ENCODE peak calls at places on chromosomes 16 and 17, in four cellular contexts. One of them, this sample, is unnamed.

GRCh38 chr16:29729116-29729521 is 16.7 kb downstream of the C16orf54 start:
- DNase-seq in progenitor cell of endocrine pancreas: no peak
- DNase-seq in osteoblast: peak
- DNase-seq in CD4-positive, alpha-beta T cell: no peak
- DNase-seq in this sample: peak

GRCh38 chr17:880074-880870 is 98.1 kb downstream of the MRM3 start:
- DNase-seq in progenitor cell of endocrine pancreas: no peak
- DNase-seq in osteoblast: peak
- DNase-seq in CD4-positive, alpha-beta T cell: no peak
- DNase-seq in this sample: no peak

GRCh38 chr16:47477680-47478079 is 16.5 kb downstream of the PHKB start:
- DNase-seq in progenitor cell of endocrine pancreas: no peak
- DNase-seq in osteoblast: peak
- DNase-seq in CD4-positive, alpha-beta T cell: no peak
- DNase-seq in this sample: no peak

GRCh38 chr17:4147751-4148310 is 4.8 kb downstream of the CYB5D2 start:
- DNase-seq in progenitor cell of endocrine pancreas: no peak
- DNase-seq in osteoblast: no peak
- DNase-seq in CD4-positive, alpha-beta T cell: no peak
- DNase-seq in this sample: no peak

GRCh38 chr17:66724581-66725341 is 110.2 kb upstream of the CACNG5 start:
- DNase-seq in progenitor cell of endocrine pancreas: no peak
- DNase-seq in osteoblast: peak
- DNase-seq in CD4-positive, alpha-beta T cell: no peak
- DNase-seq in this sample: no peak

GRCh38 chr16:57752581-57753447 is 17.2 kb downstream of the KATNB1 start:
- DNase-seq in progenitor cell of endocrine pancreas: no peak
- DNase-seq in osteoblast: no peak
- DNase-seq in CD4-positive, alpha-beta T cell: no peak
- DNase-seq in this sample: no peak

GRCh38 chr17:28878981-28879380 is 18.6 kb downstream of the FLOT2 start:
- DNase-seq in progenitor cell of endocrine pancreas: no peak
- DNase-seq in osteoblast: peak
- DNase-seq in CD4-positive, alpha-beta T cell: no peak
- DNase-seq in this sample: no peak

GRCh38 chr17:4229627-4230026 is 34.2 kb downstream of the ANKFY1 start:
- DNase-seq in progenitor cell of endocrine pancreas: no peak
- DNase-seq in osteoblast: peak
- DNase-seq in CD4-positive, alpha-beta T cell: no peak
- DNase-seq in this sample: no peak

GRCh38 chr16:2420035-2420434 is 9.2 kb upstream of the CCNF start:
- DNase-seq in progenitor cell of endocrine pancreas: no peak
- DNase-seq in osteoblast: no peak
- DNase-seq in CD4-positive, alpha-beta T cell: no peak
- DNase-seq in this sample: no peak

GRCh38 chr16:50802958-50803357 is 61.1 kb downstream of the CYLD start:
- DNase-seq in progenitor cell of endocrine pancreas: no peak
- DNase-seq in osteoblast: no peak
- DNase-seq in CD4-positive, alpha-beta T cell: no peak
- DNase-seq in this sample: no peak

GRCh38 chr16:49023095-49023494 is 258.5 kb downstream of the CBLN1 start:
- DNase-seq in progenitor cell of endocrine pancreas: no peak
- DNase-seq in osteoblast: no peak
- DNase-seq in CD4-positive, alpha-beta T cell: no peak
- DNase-seq in this sample: no peak

GRCh38 chr17:80063815-80064585 is 27.6 kb downstream of the CCDC40 start:
- DNase-seq in progenitor cell of endocrine pancreas: no peak
- DNase-seq in osteoblast: peak
- DNase-seq in CD4-positive, alpha-beta T cell: no peak
- DNase-seq in this sample: no peak

GRCh38 chr17:50668025-50668837 is 33.5 kb downstream of the ABCC3 start:
- DNase-seq in progenitor cell of endocrine pancreas: no peak
- DNase-seq in osteoblast: peak
- DNase-seq in CD4-positive, alpha-beta T cell: no peak
- DNase-seq in this sample: no peak

GRCh38 chr17:8606415-8606814 is 24.1 kb downstream of the MYH10 start:
- DNase-seq in progenitor cell of endocrine pancreas: no peak
- DNase-seq in osteoblast: no peak
- DNase-seq in CD4-positive, alpha-beta T cell: no peak
- DNase-seq in this sample: no peak

GRCh38 chr16:54447606-54448440 is 161.2 kb upstream of the IRX3 start:
- DNase-seq in progenitor cell of endocrine pancreas: no peak
- DNase-seq in osteoblast: peak
- DNase-seq in CD4-positive, alpha-beta T cell: no peak
- DNase-seq in this sample: no peak

GRCh38 chr17:74240637-74241036 is 27.3 kb downstream of the TTYH2 start:
- DNase-seq in progenitor cell of endocrine pancreas: no peak
- DNase-seq in osteoblast: no peak
- DNase-seq in CD4-positive, alpha-beta T cell: no peak
- DNase-seq in this sample: no peak

GRCh38 chr17:35089846-35090193 is 26.3 kb upstream of the RFFL start:
- DNase-seq in progenitor cell of endocrine pancreas: no peak
- DNase-seq in osteoblast: peak
- DNase-seq in CD4-positive, alpha-beta T cell: no peak
- DNase-seq in this sample: no peak

GRCh38 chr17:75318615-75319222 is 29.5 kb upstream of the SLC25A19 start:
- DNase-seq in progenitor cell of endocrine pancreas: no peak
- DNase-seq in osteoblast: peak
- DNase-seq in CD4-positive, alpha-beta T cell: no peak
- DNase-seq in this sample: no peak

GRCh38 chr16:56855201-56855600 is 9.8 kb upstream of the SLC12A3 start:
- DNase-seq in progenitor cell of endocrine pancreas: no peak
- DNase-seq in osteoblast: no peak
- DNase-seq in CD4-positive, alpha-beta T cell: no peak
- DNase-seq in this sample: no peak

GRCh38 chr16:13781579-13782338 is 138.2 kb upstream of the ERCC4 start:
- DNase-seq in progenitor cell of endocrine pancreas: no peak
- DNase-seq in osteoblast: no peak
- DNase-seq in CD4-positive, alpha-beta T cell: no peak
- DNase-seq in this sample: no peak

GRCh38 chr17:74833501-74834361 is 26.0 kb downstream of the GRIN2C start:
- DNase-seq in progenitor cell of endocrine pancreas: no peak
- DNase-seq in osteoblast: peak
- DNase-seq in CD4-positive, alpha-beta T cell: no peak
- DNase-seq in this sample: no peak

GRCh38 chr17:80442305-80442659 is 27.3 kb downstream of the ENDOV start:
- DNase-seq in progenitor cell of endocrine pancreas: no peak
- DNase-seq in osteoblast: no peak
- DNase-seq in CD4-positive, alpha-beta T cell: no peak
- DNase-seq in this sample: no peak

GRCh38 chr17:8119575-8120519 is 1.5 kb upstream of the ALOXE3 start:
- DNase-seq in progenitor cell of endocrine pancreas: peak
- DNase-seq in osteoblast: peak
- DNase-seq in CD4-positive, alpha-beta T cell: peak
- DNase-seq in this sample: no peak

GRCh38 chr17:35345926-35346771 is 27.3 kb downstream of the SLFN11 start:
- DNase-seq in progenitor cell of endocrine pancreas: no peak
- DNase-seq in osteoblast: peak
- DNase-seq in CD4-positive, alpha-beta T cell: no peak
- DNase-seq in this sample: no peak

GRCh38 chr17:17048106-17048505 is 5.8 kb downstream of the MPRIP start:
- DNase-seq in progenitor cell of endocrine pancreas: no peak
- DNase-seq in osteoblast: no peak
- DNase-seq in CD4-positive, alpha-beta T cell: no peak
- DNase-seq in this sample: no peak

GRCh38 chr17:58302919-58303551 is 22.3 kb upstream of the MPO start:
- DNase-seq in progenitor cell of endocrine pancreas: no peak
- DNase-seq in osteoblast: peak
- DNase-seq in CD4-positive, alpha-beta T cell: no peak
- DNase-seq in this sample: peak

GRCh38 chr17:57911834-57912673 is 43.2 kb downstream of the CUEDC1 start:
- DNase-seq in progenitor cell of endocrine pancreas: no peak
- DNase-seq in osteoblast: no peak
- DNase-seq in CD4-positive, alpha-beta T cell: no peak
- DNase-seq in this sample: no peak

GRCh38 chr16:83458612-83459011 is 349.2 kb upstream of the HSBP1 start:
- DNase-seq in progenitor cell of endocrine pancreas: no peak
- DNase-seq in osteoblast: peak
- DNase-seq in CD4-positive, alpha-beta T cell: no peak
- DNase-seq in this sample: no peak

GRCh38 chr17:82745524-82745923 is 6.3 kb upstream of the TBCD start:
- DNase-seq in progenitor cell of endocrine pancreas: no peak
- DNase-seq in osteoblast: no peak
- DNase-seq in CD4-positive, alpha-beta T cell: no peak
- DNase-seq in this sample: no peak

GRCh38 chr17:82737981-82738877 is 2.8 kb downstream of the FN3K start:
- DNase-seq in progenitor cell of endocrine pancreas: no peak
- DNase-seq in osteoblast: peak
- DNase-seq in CD4-positive, alpha-beta T cell: no peak
- DNase-seq in this sample: no peak

GRCh38 chr17:82740906-82741759 is 5.7 kb downstream of the FN3K start:
- DNase-seq in progenitor cell of endocrine pancreas: no peak
- DNase-seq in osteoblast: no peak
- DNase-seq in CD4-positive, alpha-beta T cell: no peak
- DNase-seq in this sample: no peak

GRCh38 chr17:82748756-82749155 is 3.1 kb upstream of the TBCD start:
- DNase-seq in progenitor cell of endocrine pancreas: no peak
- DNase-seq in osteoblast: no peak
- DNase-seq in CD4-positive, alpha-beta T cell: no peak
- DNase-seq in this sample: no peak

GRCh38 chr17:82743344-82744219 is 8.2 kb downstream of the FN3K start:
- DNase-seq in progenitor cell of endocrine pancreas: no peak
- DNase-seq in osteoblast: peak
- DNase-seq in CD4-positive, alpha-beta T cell: no peak
- DNase-seq in this sample: no peak
- TF ChIP-seq CTCF in progenitor cell of endocrine pancreas: no peak
- TF ChIP-seq CTCF in osteoblast: no peak
- TF ChIP-seq CTCF in CD4-positive, alpha-beta T cell: no peak
- TF ChIP-seq CTCF in this sample: no peak

GRCh38 chr16:31009894-31010293 is 544 bp downstream of the STX1B start:
- DNase-seq in progenitor cell of endocrine pancreas: no peak
- DNase-seq in osteoblast: no peak
- DNase-seq in CD4-positive, alpha-beta T cell: no peak
- DNase-seq in this sample: no peak
- TF ChIP-seq CTCF in progenitor cell of endocrine pancreas: no peak
- TF ChIP-seq CTCF in osteoblast: no peak
- TF ChIP-seq CTCF in CD4-positive, alpha-beta T cell: no peak
- TF ChIP-seq CTCF in this sample: no peak

GRCh38 chr16:82192665-82193064 is 22.6 kb upstream of the MPHOSPH6 start:
- DNase-seq in progenitor cell of endocrine pancreas: no peak
- DNase-seq in osteoblast: peak
- DNase-seq in CD4-positive, alpha-beta T cell: no peak
- DNase-seq in this sample: no peak

GRCh38 chr16:82194076-82194475 is 24.1 kb upstream of the MPHOSPH6 start:
- DNase-seq in progenitor cell of endocrine pancreas: no peak
- DNase-seq in osteoblast: no peak
- DNase-seq in CD4-positive, alpha-beta T cell: no peak
- DNase-seq in this sample: no peak

GRCh38 chr16:82199209-82199608 is 29.2 kb upstream of the MPHOSPH6 start:
- DNase-seq in progenitor cell of endocrine pancreas: no peak
- DNase-seq in osteoblast: no peak
- DNase-seq in CD4-positive, alpha-beta T cell: no peak
- DNase-seq in this sample: no peak

GRCh38 chr16:82197540-82198240 is 27.7 kb upstream of the MPHOSPH6 start:
- DNase-seq in progenitor cell of endocrine pancreas: no peak
- DNase-seq in osteoblast: no peak
- DNase-seq in CD4-positive, alpha-beta T cell: no peak
- DNase-seq in this sample: no peak

GRCh38 chr16:82195917-82196494 is 26.0 kb upstream of the MPHOSPH6 start:
- DNase-seq in progenitor cell of endocrine pancreas: no peak
- DNase-seq in osteoblast: no peak
- DNase-seq in CD4-positive, alpha-beta T cell: no peak
- DNase-seq in this sample: no peak
- TF ChIP-seq CTCF in progenitor cell of endocrine pancreas: no peak
- TF ChIP-seq CTCF in osteoblast: no peak
- TF ChIP-seq CTCF in CD4-positive, alpha-beta T cell: no peak
- TF ChIP-seq CTCF in this sample: no peak

GRCh38 chr17:73126716-73127473 is 34.4 kb upstream of the SLC39A11 start:
- DNase-seq in progenitor cell of endocrine pancreas: no peak
- DNase-seq in osteoblast: no peak
- DNase-seq in CD4-positive, alpha-beta T cell: no peak
- DNase-seq in this sample: no peak
- TF ChIP-seq CTCF in progenitor cell of endocrine pancreas: no peak
- TF ChIP-seq CTCF in osteoblast: peak
- TF ChIP-seq CTCF in CD4-positive, alpha-beta T cell: no peak
- TF ChIP-seq CTCF in this sample: no peak

GRCh38 chr17:5794881-5795486 is 210.7 kb upstream of the NLRP1 start:
- DNase-seq in progenitor cell of endocrine pancreas: no peak
- DNase-seq in osteoblast: no peak
- DNase-seq in CD4-positive, alpha-beta T cell: no peak
- DNase-seq in this sample: no peak
- TF ChIP-seq CTCF in progenitor cell of endocrine pancreas: no peak
- TF ChIP-seq CTCF in osteoblast: no peak
- TF ChIP-seq CTCF in CD4-positive, alpha-beta T cell: no peak
- TF ChIP-seq CTCF in this sample: no peak

DNA sequence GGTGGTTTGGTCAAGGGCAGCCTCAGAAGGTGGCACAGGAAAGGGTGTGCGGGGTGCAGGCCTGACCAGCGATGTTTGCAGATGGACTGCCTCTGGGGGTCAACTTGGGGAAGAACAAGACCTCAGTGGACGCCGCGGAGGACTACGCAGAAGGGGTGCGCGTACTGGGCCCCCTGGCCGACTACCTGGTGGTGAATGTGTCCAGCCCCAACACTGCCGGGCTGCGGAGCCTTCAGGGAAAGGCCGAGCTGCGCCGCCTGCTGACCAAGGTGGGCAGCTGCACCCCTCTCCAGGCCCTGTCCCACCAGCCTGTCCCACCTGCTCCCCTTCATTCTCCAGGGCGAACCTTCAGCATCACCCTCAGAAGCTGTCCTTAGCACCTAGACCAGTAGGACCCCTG is 12.5 kb downstream of the DHODH start:
- DNase-seq in progenitor cell of endocrine pancreas: peak
- DNase-seq in osteoblast: no peak
- DNase-seq in CD4-positive, alpha-beta T cell: no peak
- DNase-seq in this sample: no peak
- TF ChIP-seq CTCF in progenitor cell of endocrine pancreas: peak
- TF ChIP-seq CTCF in osteoblast: no peak
- TF ChIP-seq CTCF in CD4-positive, alpha-beta T cell: no peak
- TF ChIP-seq CTCF in this sample: no peak

GRCh38 chr17:27326585-27326984 is 32.7 kb downstream of the WSB1 start:
- DNase-seq in progenitor cell of endocrine pancreas: no peak
- DNase-seq in osteoblast: no peak
- DNase-seq in CD4-positive, alpha-beta T cell: no peak
- DNase-seq in this sample: no peak

GRCh38 chr17:27327871-27328270 is 34.0 kb downstream of the WSB1 start:
- DNase-seq in progenitor cell of endocrine pancreas: no peak
- DNase-seq in osteoblast: no peak
- DNase-seq in CD4-positive, alpha-beta T cell: no peak
- DNase-seq in this sample: no peak

GRCh38 chr17:27326051-27326450 is 32.1 kb downstream of the WSB1 start:
- DNase-seq in progenitor cell of endocrine pancreas: no peak
- DNase-seq in osteoblast: no peak
- DNase-seq in CD4-positive, alpha-beta T cell: no peak
- DNase-seq in this sample: no peak

GRCh38 chr17:27329146-27329805 is 35.4 kb downstream of the WSB1 start:
- DNase-seq in progenitor cell of endocrine pancreas: no peak
- DNase-seq in osteoblast: no peak
- DNase-seq in CD4-positive, alpha-beta T cell: no peak
- DNase-seq in this sample: no peak

DNA sequence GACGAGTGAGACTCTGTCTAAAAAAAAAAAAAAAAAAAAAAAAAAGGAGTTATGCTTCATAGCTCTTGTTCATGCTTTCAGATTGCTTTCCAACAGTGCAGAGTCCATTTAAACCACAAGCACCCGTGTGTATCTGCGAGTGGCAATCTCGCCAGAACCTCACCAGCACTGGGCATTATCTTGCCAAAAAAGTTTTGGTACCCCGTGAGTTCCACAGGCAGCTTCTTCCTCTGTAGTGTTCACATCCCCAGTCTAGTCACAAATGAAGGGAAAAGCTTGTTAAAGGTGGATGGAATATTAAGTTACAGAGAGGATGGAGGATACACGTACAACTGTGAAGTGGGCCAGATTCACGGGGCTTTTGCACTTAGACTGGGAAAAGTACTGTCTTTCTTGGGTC is 33.5 kb downstream of the WSB1 start:
- DNase-seq in progenitor cell of endocrine pancreas: no peak
- DNase-seq in osteoblast: no peak
- DNase-seq in CD4-positive, alpha-beta T cell: no peak
- DNase-seq in this sample: no peak
- TF ChIP-seq CTCF in progenitor cell of endocrine pancreas: no peak
- TF ChIP-seq CTCF in osteoblast: no peak
- TF ChIP-seq CTCF in CD4-positive, alpha-beta T cell: no peak
- TF ChIP-seq CTCF in this sample: no peak